ENCODE peak calls at places on chromosomes 13 and 19, in nine cellular contexts. U, T, K, M, E, J, P, V and L are unnamed samples.

GRCh38 chr13:108947551-108948030 is 318.2 kb downstream of the MYO16 start:
- DNase-seq in U (no peak), M (no peak), J (no peak), T (no peak), P (no peak), K (no peak), V (no peak), E (no peak), L (no peak)

GRCh38 chr13:113942591-113943103 is 31.2 kb downstream of the C13orf46 start:
- DNase-seq in T (peak), M (no peak), J (no peak), K (no peak), U (no peak), E (no peak), V (no peak), P (no peak), L (no peak)

GRCh38 chr13:44331446-44331845 is 42.2 kb upstream of the SERP2 start:
- DNase-seq in J (no peak), P (no peak), T (no peak), U (no peak), V (peak), E (no peak), K (no peak), M (no peak), L (no peak)

GRCh38 chr13:106661236-106661635 is 93.3 kb upstream of the ARGLU1 start:
- DNase-seq in K (no peak), P (no peak), M (no peak), V (no peak), J (no peak), E (no peak), U (no peak), T (no peak), L (no peak)

GRCh38 chr13:51292000-51292550 is 47.4 kb upstream of the SERPINE3 start:
- DNase-seq in V (peak), T (no peak), E (no peak), M (no peak), J (no peak), U (no peak), P (no peak), K (no peak), L (peak)

GRCh38 chr19:15780595-15781418 is 6.7 kb upstream of the OR10H5 start:
- DNase-seq in V (no peak), J (no peak), P (no peak), K (no peak), U (no peak), M (no peak), T (no peak), E (no peak), L (peak)

GRCh38 chr13:61024046-61024445 is 391.6 kb downstream of the PCDH20 start:
- DNase-seq in T (no peak), V (no peak), P (no peak), U (no peak), M (no peak), J (no peak), E (no peak), K (no peak), L (no peak)

GRCh38 chr13:23182142-23182541 is 1.4 kb downstream of the SGCG start:
- DNase-seq in E (no peak), J (no peak), U (no peak), M (no peak), T (no peak), V (no peak), K (no peak), P (no peak), L (no peak)